ENCODE peak calls at places on chromosome 5, in eight cellular contexts. B is right cardiac atrium; T is tibial artery; U is mammary epithelial cell; Z is A549; S is tibial nerve; K is CD8-positive, alpha-beta memory T cell; H is Peyer's patch. J is an unnamed sample.

GRCh38 chr5:131959906-131960305 is 14.4 kb upstream of the MEIKIN start:
- DNase-seq in H (no peak), T (no peak), S (no peak), Z (no peak), U (peak; percentile 17), B (no peak), K (no peak), J (no peak)

GRCh38 chr5:132044207-132044606 is 16.2 kb upstream of the IL3 start:
- DNase-seq in B (no peak), T (peak; percentile 57), Z (no peak), S (no peak), U (no peak), K (no peak), H (peak; percentile 43), J (peak; percentile 48)

GRCh38 chr5:180053061-180053602 is 18.4 kb downstream of the RNF130 start:
- DNase-seq in U (no peak), K (no peak), H (no peak), T (no peak), B (no peak), S (no peak), Z (no peak), J (no peak)

GRCh38 chr5:82601085-82601484 is 322.9 kb upstream of the RPS23 start:
- DNase-seq in T (no peak), U (no peak), H (peak; percentile 60), S (no peak), Z (no peak), K (no peak), B (no peak), J (no peak)

GRCh38 chr5:41406424-41406823 is 104.0 kb downstream of the PLCXD3 start:
- DNase-seq in U (no peak), H (no peak), B (no peak), T (no peak), K (no peak), S (no peak), Z (peak; percentile 84), J (no peak)

GRCh38 chr5:37916525-37916924 is 76.7 kb upstream of the GDNF start:
- DNase-seq in H (no peak), K (no peak), B (no peak), T (no peak), U (peak; percentile 38), S (no peak), Z (no peak), J (no peak)

GRCh38 chr5:56317923-56318561 is 84.9 kb upstream of the ANKRD55 start:
- DNase-seq in T (no peak), S (no peak), B (no peak), K (no peak), H (no peak), Z (no peak), U (no peak), J (no peak)

GRCh38 chr5:93746406-93747056 is 5.1 kb upstream of the POU5F2 start:
- DNase-seq in B (no peak), H (no peak), K (no peak), Z (no peak), S (no peak), U (peak; percentile 39), T (no peak), J (no peak)

DNA sequence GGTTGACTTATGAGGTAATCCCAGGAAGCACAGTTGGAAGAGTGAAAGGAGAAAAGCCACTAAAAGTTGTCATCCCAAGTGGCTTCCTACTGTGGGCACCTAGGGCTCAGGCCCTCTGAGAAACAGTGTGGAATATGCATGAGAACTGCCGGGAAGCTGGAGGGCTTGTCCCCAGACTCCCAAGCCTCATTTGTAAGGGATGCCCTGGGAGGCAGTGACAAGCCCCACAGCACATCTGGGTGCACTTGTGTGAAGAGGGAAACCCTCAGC is 64.5 kb downstream of the SFXN1 start:
- DNase-seq in K (no peak), T (no peak), S (no peak), H (no peak), Z (no peak), B (no peak), U (no peak), J (no peak)
- H3K27ac ChIP-seq in K (no peak overlapping the region), T (no peak overlapping the region), S (no peak overlapping the region), H (no peak overlapping the region), Z (no peak overlapping the region), B (no peak overlapping the region), U (no peak overlapping the region), J (no peak overlapping the region)

GRCh38 chr5:53006920-53007890 is 18.1 kb downstream of the ITGA2 start:
- DNase-seq in S (no peak), H (no peak), K (no peak), Z (no peak), T (no peak), B (no peak), U (peak; percentile 71), J (no peak)
- H3K4me1 ChIP-seq in S (no peaks in the 10 kb centered on the region), H (no peaks in the 10 kb centered on the region), K (peaks cover 4% of the 10 kb centered on the region), Z (peaks cover 62% of the 10 kb centered on the region), T (no peaks in the 10 kb centered on the region), B (no peaks in the 10 kb centered on the region), U (peaks cover 77% of the 10 kb centered on the region), J (peaks cover 17% of the 10 kb centered on the region)

GRCh38 chr5:6159864-6160199 is 218.5 kb downstream of the MED10 start:
- DNase-seq in U (no peak), T (no peak), Z (peak; percentile 11), B (no peak), K (no peak), H (no peak), S (no peak), J (no peak)

GRCh38 chr5:6162175-6162574 is 216.2 kb downstream of the MED10 start:
- DNase-seq in B (no peak), H (no peak), T (no peak), S (no peak), U (no peak), K (no peak), Z (no peak), J (no peak)

GRCh38 chr5:6166698-6167394 is 211.5 kb downstream of the MED10 start:
- DNase-seq in Z (no peak), S (no peak), U (peak; percentile 5), K (no peak), H (no peak), T (no peak), B (no peak), J (no peak)

GRCh38 chr5:6161257-6161656 is 217.1 kb downstream of the MED10 start:
- DNase-seq in H (no peak), Z (no peak), B (no peak), S (no peak), T (no peak), K (no peak), U (no peak), J (no peak)

DNA sequence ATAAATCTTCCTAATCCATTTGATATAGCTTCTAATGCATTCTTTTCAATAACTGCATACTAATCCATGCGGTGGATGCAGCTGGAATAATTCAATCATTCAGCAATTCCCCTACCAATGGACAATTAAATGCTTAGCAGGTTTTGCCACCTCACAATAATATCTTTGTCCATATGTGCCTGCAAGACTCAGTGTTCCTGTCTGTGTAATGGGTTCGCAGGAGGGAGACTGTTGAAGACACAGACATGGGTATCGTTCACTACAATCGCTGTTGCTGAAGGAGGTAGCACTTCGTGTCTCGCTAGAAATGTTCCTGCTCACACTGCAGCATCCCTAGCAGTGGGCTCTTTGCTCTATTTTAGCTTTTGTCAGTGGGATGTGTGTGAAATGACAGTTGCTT is 214.4 kb downstream of the MED10 start:
- DNase-seq in U (no peak), H (no peak), S (no peak), B (no peak), T (no peak), K (no peak), Z (no peak), J (no peak)
- H3K27ac ChIP-seq in U (no peak overlapping the region), H (no peak overlapping the region), S (no peak overlapping the region), B (no peak overlapping the region), T (no peak overlapping the region), K (no peak overlapping the region), Z (peak overlapping the region; percentile 45), J (no peak overlapping the region)

DNA sequence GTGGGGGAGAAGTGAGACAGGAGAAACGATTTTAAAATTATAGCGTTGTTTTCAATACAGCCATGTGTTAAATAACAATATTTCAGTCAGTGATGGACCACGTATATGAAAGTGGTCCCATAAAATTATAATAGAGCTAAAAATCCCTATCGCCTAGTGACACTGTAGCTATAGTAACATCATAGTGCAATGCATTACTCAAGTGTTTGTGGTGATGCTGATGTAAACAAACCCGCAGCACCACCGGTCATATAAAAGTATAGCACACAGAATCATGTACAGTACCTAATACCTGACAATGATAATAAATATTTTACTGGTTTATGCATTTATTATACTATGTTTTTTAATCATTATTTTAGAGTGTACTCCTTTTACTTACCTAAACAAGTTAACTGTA is 407.4 kb upstream of the SEMA6A start:
- DNase-seq in S (no peak), Z (no peak), K (no peak), U (no peak), H (no peak), T (no peak), B (no peak), J (no peak)
- H3K4me1 ChIP-seq in S (no peaks in the 10 kb centered on the region), Z (no peaks in the 10 kb centered on the region), K (no peaks in the 10 kb centered on the region), U (no peaks in the 10 kb centered on the region), H (no peaks in the 10 kb centered on the region), T (no peaks in the 10 kb centered on the region), B (no peaks in the 10 kb centered on the region), J (no peaks in the 10 kb centered on the region)

GRCh38 chr5:126520593-126520953 is 74.4 kb downstream of the ALDH7A1 start:
- DNase-seq in S (no peak), T (no peak), Z (no peak), H (no peak), B (no peak), K (no peak), U (no peak), J (no peak)
- H3K27ac ChIP-seq in S (peak overlapping the region; percentile 87), T (peak overlapping the region; percentile 31), Z (no peak overlapping the region), H (no peak overlapping the region), B (no peak overlapping the region), K (no peak overlapping the region), U (no peak overlapping the region), J (peak overlapping the region; percentile 87)

DNA sequence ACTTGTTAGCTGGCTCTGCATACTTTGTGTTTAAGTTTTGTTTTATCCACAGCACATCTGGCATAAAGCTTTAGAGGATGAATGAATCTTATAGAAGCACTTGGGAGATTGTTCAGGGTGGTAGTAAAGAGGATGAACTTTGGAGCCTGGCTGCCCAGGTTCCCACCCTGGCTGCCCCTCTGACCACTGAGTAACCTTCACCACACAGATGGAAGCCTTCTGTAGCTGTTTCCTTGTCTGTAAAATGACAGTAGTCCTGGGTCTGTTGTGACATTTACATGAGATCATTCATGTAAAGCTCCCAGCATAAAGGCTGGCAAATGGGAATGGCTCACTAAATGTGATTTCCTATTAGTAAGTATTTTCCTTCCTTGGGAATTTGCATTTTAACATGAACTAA is 85.7 kb upstream of the FAM169A start:
- DNase-seq in K (no peak), B (no peak), U (no peak), S (no peak), Z (no peak), T (no peak), H (no peak), J (no peak)
- H3K4me1 ChIP-seq in K (no peaks in the 10 kb centered on the region), B (no peaks in the 10 kb centered on the region), U (peaks cover 39% of the 10 kb centered on the region), S (no peaks in the 10 kb centered on the region), Z (peaks cover 30% of the 10 kb centered on the region), T (peaks cover 26% of the 10 kb centered on the region), H (peaks cover 32% of the 10 kb centered on the region), J (peaks cover 2% of the 10 kb centered on the region)

GRCh38 chr5:96257904-96258303 is 175.1 kb downstream of the PCSK1 start:
- DNase-seq in S (no peak), T (no peak), Z (no peak), H (no peak), K (no peak), U (peak; percentile 28), B (no peak), J (no peak)
- H3K27ac ChIP-seq in S (no peak overlapping the region), T (peak overlapping the region; percentile 3), Z (peak overlapping the region; percentile 73), H (no peak overlapping the region), K (no peak overlapping the region), U (peak overlapping the region; percentile 65), B (no peak overlapping the region), J (no peak overlapping the region)